ENCODE peak calls at places on chromosomes 1 and 21, in four cellular contexts. Q, Y, S and R are unnamed samples.

GRCh38 chr21:37546949-37547614 is 180.5 kb downstream of the DYRK1A start:
- DNase-seq in S (no peak), Q (no peak), Y (peak), R (no peak)

GRCh38 chr1:11059166-11059989 is 440 bp downstream of the SRM start:
- DNase-seq in Q (no peak), Y (peak), S (peak), R (no peak)

GRCh38 chr1:108861566-108861965 is 4.7 kb upstream of the AKNAD1 start:
- DNase-seq in Y (no peak), S (no peak), Q (no peak), R (no peak)

GRCh38 chr1:41500781-41501518 is 16.5 kb upstream of the EDN2 start:
- DNase-seq in S (no peak), Y (no peak), Q (no peak), R (no peak)

GRCh38 chr1:87980494-87980893 is 651.8 kb downstream of the LMO4 start:
- DNase-seq in Y (no peak), S (no peak), Q (no peak), R (no peak)

GRCh38 chr1:205579711-205580110 is 52.1 kb downstream of the ELK4 start:
- DNase-seq in Y (no peak), Q (no peak), S (no peak), R (no peak)

GRCh38 chr1:29134695-29135028 is 11.0 kb upstream of the TMEM200B start:
- DNase-seq in S (no peak), Q (no peak), Y (no peak), R (no peak)

GRCh38 chr1:155038602-155039307 is 5.1 kb downstream of the DCST1 start:
- DNase-seq in S (no peak), Q (no peak), Y (no peak), R (no peak)

GRCh38 chr1:226650236-226650841 is 88.7 kb downstream of the ITPKB start:
- DNase-seq in S (no peak), Y (no peak), Q (no peak), R (no peak)

GRCh38 chr1:201476670-201477344 is 7.8 kb upstream of the PHLDA3 start:
- DNase-seq in Y (peak), S (no peak), Q (no peak), R (no peak)

GRCh38 chr1:3032970-3033794 is 11.9 kb downstream of the ACTRT2 start:
- DNase-seq in S (no peak), Q (no peak), Y (no peak), R (no peak)

GRCh38 chr1:8439015-8439702 is 121.2 kb downstream of the SLC45A1 start:
- DNase-seq in Q (peak), S (peak), Y (peak), R (peak)

GRCh38 chr1:36773827-36774541 is 260.3 kb downstream of the GRIK3 start:
- DNase-seq in Y (no peak), Q (no peak), S (peak), R (no peak)

GRCh38 chr1:214337536-214337935 is 56.6 kb downstream of the SMYD2 start:
- DNase-seq in Y (no peak), S (no peak), Q (no peak), R (no peak)

GRCh38 chr1:230067871-230068814 is 1.1 kb downstream of the GALNT2 start:
- DNase-seq in Y (peak), S (peak), Q (no peak), R (no peak)

GRCh38 chr1:10753279-10753678 is 43.2 kb downstream of the CASZ1 start:
- DNase-seq in S (peak), Y (no peak), Q (no peak), R (no peak)

GRCh38 chr1:30977105-30977504 is 68.5 kb upstream of the SDC3 start:
- DNase-seq in Q (no peak), S (peak), Y (peak), R (no peak)

GRCh38 chr1:7916431-7916830 is 24.2 kb downstream of the TNFRSF9 start:
- DNase-seq in S (no peak), Y (no peak), Q (no peak), R (no peak)

GRCh38 chr21:15604424-15604823 is 125.4 kb upstream of the USP25 start:
- DNase-seq in Q (no peak), Y (peak), S (no peak), R (no peak)

GRCh38 chr1:50681931-50682330 is 258.7 kb upstream of the DMRTA2 start:
- DNase-seq in Q (no peak), S (no peak), Y (no peak), R (no peak)

GRCh38 chr1:119549719-119550141 is 42.7 kb downstream of the HSD3B1 start:
- DNase-seq in Q (no peak), Y (peak), S (peak), R (peak)

GRCh38 chr1:204294371-204294770 is 65.4 kb downstream of the PLEKHA6 start:
- DNase-seq in S (no peak), Q (no peak), Y (peak), R (no peak)

GRCh38 chr1:225462714-225463574 is 35.1 kb upstream of the LBR start:
- DNase-seq in Y (no peak), Q (peak), S (no peak), R (peak)

GRCh38 chr1:155562581-155563376 is at the start of gene ASH1L:
- DNase-seq in S (peak), Q (peak), Y (peak), R (peak)

GRCh38 chr1:81477704-81478103 is 323.0 kb upstream of the ADGRL2 start:
- DNase-seq in Y (no peak), S (no peak), Q (no peak), R (no peak)

GRCh38 chr1:36520771-36521420 is 38.2 kb upstream of the CSF3R start:
- DNase-seq in Y (no peak), S (no peak), Q (peak), R (no peak)

GRCh38 chr1:39852214-39852791 is 31.0 kb downstream of the TRIT1 start:
- DNase-seq in Q (peak), Y (no peak), S (no peak), R (peak)

GRCh38 chr1:53693773-53694717 is 44.9 kb downstream of the GLIS1 start:
- DNase-seq in Y (no peak), S (no peak), Q (no peak), R (no peak)

GRCh38 chr1:234603221-234604204 is 6.5 kb downstream of the IRF2BP2 start:
- DNase-seq in Q (no peak), S (no peak), Y (peak), R (no peak)

GRCh38 chr1:18927082-18927653 is 24.8 kb upstream of the ALDH4A1 start:
- DNase-seq in Y (no peak), Q (no peak), S (peak), R (no peak)